ENCODE peak calls at places on chromosomes 11 and 22, in five cellular contexts. One of them, this sample, is unnamed.

GRCh38 chr11:32255876-32256275 is 165.0 kb downstream of the RCN1 start:
- DNase-seq in tibial nerve: no peak
- DNase-seq in T47D: no peak
- DNase-seq in RWPE1: no peak
- DNase-seq in NAMALWA: no peak
- DNase-seq in this sample: no peak

GRCh38 chr11:75536786-75537629 is 11.3 kb upstream of the GDPD5 start:
- DNase-seq in tibial nerve: no peak
- DNase-seq in T47D: no peak
- DNase-seq in RWPE1: peak; percentile 36
- DNase-seq in NAMALWA: peak; percentile 62
- DNase-seq in this sample: no peak

GRCh38 chr11:67542169-67542568 is 18.9 kb upstream of the CABP2 start:
- DNase-seq in RWPE1: no peak
- DNase-seq in tibial nerve: no peak
- DNase-seq in NAMALWA: no peak
- DNase-seq in T47D: no peak
- DNase-seq in this sample: no peak

GRCh38 chr22:46602025-46602424 is 18.2 kb upstream of the GRAMD4 start:
- DNase-seq in NAMALWA: no peak
- DNase-seq in RWPE1: no peak
- DNase-seq in T47D: no peak
- DNase-seq in tibial nerve: no peak
- DNase-seq in this sample: no peak

GRCh38 chr22:28894320-28894719 is 10.9 kb downstream of the ZNRF3 start:
- DNase-seq in RWPE1: peak; percentile 40
- DNase-seq in T47D: no peak
- DNase-seq in tibial nerve: no peak
- DNase-seq in NAMALWA: no peak
- DNase-seq in this sample: peak; percentile 79

GRCh38 chr22:50101870-50102565 is 12.2 kb downstream of the MOV10L1 start:
- DNase-seq in NAMALWA: peak; percentile 19
- DNase-seq in RWPE1: no peak
- DNase-seq in tibial nerve: no peak
- DNase-seq in T47D: no peak
- DNase-seq in this sample: no peak

GRCh38 chr22:42807185-42807584 is 49.9 kb downstream of the ARFGAP3 start:
- DNase-seq in NAMALWA: no peak
- DNase-seq in RWPE1: no peak
- DNase-seq in T47D: no peak
- DNase-seq in tibial nerve: no peak
- DNase-seq in this sample: no peak

GRCh38 chr11:124892750-124893454 is 4.8 kb downstream of the ROBO4 start:
- DNase-seq in tibial nerve: peak; percentile 32
- DNase-seq in RWPE1: no peak
- DNase-seq in NAMALWA: no peak
- DNase-seq in T47D: no peak
- DNase-seq in this sample: no peak

GRCh38 chr11:95897731-95898130 is 26.2 kb downstream of the MTMR2 start:
- DNase-seq in tibial nerve: no peak
- DNase-seq in T47D: no peak
- DNase-seq in RWPE1: no peak
- DNase-seq in NAMALWA: no peak
- DNase-seq in this sample: no peak

GRCh38 chr11:70732493-70733206 is 334.3 kb downstream of the CTTN start:
- DNase-seq in NAMALWA: no peak
- DNase-seq in T47D: no peak
- DNase-seq in tibial nerve: no peak
- DNase-seq in RWPE1: no peak
- DNase-seq in this sample: peak; percentile 87

GRCh38 chr11:2525166-2525861 is 80.5 kb downstream of the KCNQ1 start:
- DNase-seq in RWPE1: no peak
- DNase-seq in T47D: no peak
- DNase-seq in NAMALWA: no peak
- DNase-seq in tibial nerve: no peak
- DNase-seq in this sample: peak; percentile 5

GRCh38 chr22:25360891-25361645 is 141.6 kb downstream of the CRYBB2 start:
- DNase-seq in T47D: no peak
- DNase-seq in RWPE1: no peak
- DNase-seq in NAMALWA: no peak
- DNase-seq in tibial nerve: no peak
- DNase-seq in this sample: peak; percentile 52

GRCh38 chr22:31585161-31585859 is 76.7 kb downstream of the PISD start:
- DNase-seq in tibial nerve: no peak
- DNase-seq in T47D: peak; percentile 93
- DNase-seq in RWPE1: no peak
- DNase-seq in NAMALWA: no peak
- DNase-seq in this sample: no peak

GRCh38 chr22:38086001-38086845 is 2.2 kb upstream of the SLC16A8 start:
- DNase-seq in T47D: no peak
- DNase-seq in RWPE1: no peak
- DNase-seq in tibial nerve: no peak
- DNase-seq in NAMALWA: no peak
- DNase-seq in this sample: no peak

GRCh38 chr11:2834893-2835767 is 50.4 kb downstream of the CDKN1C start:
- DNase-seq in tibial nerve: no peak
- DNase-seq in NAMALWA: no peak
- DNase-seq in T47D: no peak
- DNase-seq in RWPE1: peak; percentile 59
- DNase-seq in this sample: no peak

GRCh38 chr22:38257650-38258246 is 15.1 kb downstream of the TMEM184B start:
- DNase-seq in tibial nerve: no peak
- DNase-seq in T47D: peak; percentile 27
- DNase-seq in RWPE1: no peak
- DNase-seq in NAMALWA: no peak
- DNase-seq in this sample: no peak

GRCh38 chr11:34394771-34395300 is 37.0 kb upstream of the ABTB2 start:
- DNase-seq in tibial nerve: no peak
- DNase-seq in T47D: no peak
- DNase-seq in RWPE1: no peak
- DNase-seq in NAMALWA: no peak
- DNase-seq in this sample: no peak

GRCh38 chr22:44181033-44181911 is 547 bp downstream of the PARVG start:
- DNase-seq in NAMALWA: no peak
- DNase-seq in RWPE1: no peak
- DNase-seq in tibial nerve: no peak
- DNase-seq in T47D: no peak
- DNase-seq in this sample: no peak

GRCh38 chr11:75625970-75626691 is 42.7 kb downstream of the MAP6 start:
- DNase-seq in T47D: no peak
- DNase-seq in NAMALWA: no peak
- DNase-seq in tibial nerve: no peak
- DNase-seq in RWPE1: peak; percentile 66
- DNase-seq in this sample: no peak

GRCh38 chr22:17754233-17754925 is 19.9 kb downstream of the BID start:
- DNase-seq in NAMALWA: no peak
- DNase-seq in RWPE1: no peak
- DNase-seq in tibial nerve: no peak
- DNase-seq in T47D: peak; percentile 24
- DNase-seq in this sample: peak; percentile 66

GRCh38 chr11:116691779-116692178 is 81.0 kb downstream of the BUD13 start:
- DNase-seq in tibial nerve: peak; percentile 36
- DNase-seq in NAMALWA: peak; percentile 67
- DNase-seq in T47D: peak; percentile 56
- DNase-seq in RWPE1: peak; percentile 69
- DNase-seq in this sample: peak; percentile 63

GRCh38 chr22:31272522-31273446 is 19.5 kb downstream of the PIK3IP1 start:
- DNase-seq in RWPE1: no peak
- DNase-seq in tibial nerve: peak; percentile 78
- DNase-seq in NAMALWA: peak; percentile 75
- DNase-seq in T47D: peak; percentile 77
- DNase-seq in this sample: no peak

GRCh38 chr22:47102081-47102480 is 339.6 kb downstream of the TBC1D22A start:
- DNase-seq in T47D: peak; percentile 73
- DNase-seq in RWPE1: no peak
- DNase-seq in tibial nerve: no peak
- DNase-seq in NAMALWA: no peak
- DNase-seq in this sample: no peak

GRCh38 chr11:73538381-73538872 is 59.5 kb downstream of the FAM168A start:
- DNase-seq in NAMALWA: peak; percentile 20
- DNase-seq in RWPE1: no peak
- DNase-seq in T47D: no peak
- DNase-seq in tibial nerve: no peak
- DNase-seq in this sample: no peak

GRCh38 chr11:62974848-62975522 is 9.8 kb downstream of the SLC22A6 start:
- DNase-seq in tibial nerve: no peak
- DNase-seq in T47D: peak; percentile 46
- DNase-seq in RWPE1: no peak
- DNase-seq in NAMALWA: peak; percentile 56
- DNase-seq in this sample: no peak

This sample was measured in posterior cingulate gyrus.